ENCODE peak calls at places on chromosome 3, in four cellular contexts. E, N, D and L are unnamed samples.

GRCh38 chr3:188775412-188775811 is 396.4 kb upstream of the TPRG1 start:
- DNase-seq in D (no peak), E (no peak), N (no peak), L (no peak)

GRCh38 chr3:157351981-157352380 is 84.7 kb upstream of the PTX3 start:
- DNase-seq in D (no peak), N (no peak), E (no peak), L (no peak)

GRCh38 chr3:62607287-62608029 is 234.1 kb upstream of the FEZF2 start:
- DNase-seq in E (no peak), N (no peak), D (no peak), L (no peak)

GRCh38 chr3:133887951-133888703 is 7.6 kb downstream of the RAB6B start:
- DNase-seq in E (no peak), D (no peak), N (no peak), L (no peak)

GRCh38 chr3:59797533-59797932 is 747.7 kb upstream of the CFAP20DC start:
- DNase-seq in N (no peak), E (no peak), D (no peak), L (no peak)

GRCh38 chr3:138687236-138687635 is 78.7 kb downstream of the FAIM start:
- DNase-seq in D (no peak), E (no peak), N (no peak), L (no peak)

GRCh38 chr3:11624161-11624560 is 19.6 kb downstream of the VGLL4 start:
- DNase-seq in E (no peak), N (no peak), D (no peak), L (no peak)

GRCh38 chr3:150680562-150680961 is 23.2 kb downstream of the ERICH6 start:
- DNase-seq in N (no peak), E (no peak), D (no peak), L (no peak)